ENCODE peak calls at places on chromosomes 13 and 19, in seven cellular contexts. L is stimulated activated CD8-positive, alpha-beta memory T cell treated with anti-CD3 and anti-CD28 coated beads, Interleukin-4, amount 100 ng/mL, for 1 hour; V is KBM-7; N is kidney tubule cell; B is HAP-1; U is non-pigmented ciliary epithelial cell; T is effector CD4-positive, alpha-beta T cell. D is an unnamed sample.

GRCh38 chr13:83815598-83815997 is 66.7 kb downstream of the SLITRK1 start:
- DNase-seq in L (no peak), U (no peak), B (no peak), V (no peak), N (no peak), T (no peak), D (no peak)

GRCh38 chr19:48405850-48406249 is 12.4 kb downstream of the GRIN2D start:
- DNase-seq in L (no peak), U (no peak), V (no peak), N (peak; percentile 68), B (no peak), T (no peak), D (no peak)

GRCh38 chr19:45496349-45496953 is 396 bp downstream of the RTN2 start:
- DNase-seq in T (no peak), N (no peak), V (peak; percentile 56), L (no peak), U (no peak), B (peak; percentile 73), D (no peak)

GRCh38 chr13:23470706-23471610 is 37.5 kb upstream of the SACS start:
- DNase-seq in L (no peak), T (no peak), N (no peak), B (peak; percentile 45), U (no peak), V (no peak), D (no peak)

GRCh38 chr13:23953860-23954512 is 56.7 kb upstream of the C1QTNF9B start:
- DNase-seq in T (no peak), L (no peak), N (no peak), B (no peak), V (no peak), U (no peak), D (no peak)

GRCh38 chr19:16594131-16594586 is 21.9 kb upstream of the SLC35E1 start:
- DNase-seq in T (peak; percentile 32), U (no peak), V (peak; percentile 73), N (no peak), B (no peak), L (no peak), D (no peak)

GRCh38 chr13:110528371-110528770 is 33.2 kb downstream of the RAB20 start:
- DNase-seq in B (no peak), L (no peak), V (no peak), U (no peak), N (no peak), T (no peak), D (no peak)

GRCh38 chr13:34546841-34547240 is 395.2 kb upstream of the NBEA start:
- DNase-seq in V (no peak), L (no peak), B (no peak), U (no peak), N (no peak), T (no peak), D (no peak)

GRCh38 chr19:50829801-50830200 is 3.6 kb downstream of the KLK15 start:
- DNase-seq in B (no peak), T (no peak), L (no peak), N (peak; percentile 38), V (no peak), U (no peak), D (no peak)